ENCODE peak calls at places on chromosomes 13 and 19, in ten cellular contexts. X, V, U, R, P, H, I, O, M and D are unnamed samples.

GRCh38 chr19:52691737-52692136 is 43.1 kb downstream of the ZNF611 start:
- DNase-seq in R (peak; percentile 61), H (no peak), M (no peak), V (no peak), P (no peak), U (no peak), I (no peak), X (no peak), O (no peak), D (no peak)

GRCh38 chr13:43766766-43767165 is 20.0 kb downstream of the ENOX1 start:
- DNase-seq in U (no peak), O (peak; percentile 79), X (no peak), V (peak; percentile 49), H (no peak), R (no peak), I (no peak), P (no peak), M (no peak), D (no peak)

GRCh38 chr13:51234676-51235075 is 12.5 kb downstream of the FAM124A start:
- DNase-seq in R (no peak), U (no peak), P (no peak), M (no peak), H (no peak), X (no peak), O (no peak), I (no peak), V (no peak), D (no peak)

GRCh38 chr13:55745828-55746227 is 1394.9 kb upstream of the PRR20A start:
- DNase-seq in I (no peak), R (no peak), M (no peak), V (no peak), X (no peak), H (no peak), P (no peak), O (no peak), U (no peak), D (no peak)

GRCh38 chr19:16593181-16593580 is 21.0 kb upstream of the SLC35E1 start:
- DNase-seq in O (no peak), X (no peak), R (no peak), I (no peak), P (peak; percentile 5), H (no peak), U (no peak), V (no peak), M (no peak), D (no peak)

GRCh38 chr19:55683449-55684261 is 8.6 kb downstream of the EPN1 start:
- DNase-seq in H (no peak), M (no peak), I (no peak), U (no peak), R (no peak), V (no peak), O (no peak), P (peak; percentile 25), X (no peak), D (no peak)

GRCh38 chr19:12944064-12944674 is 1.5 kb upstream of the RAD23A start:
- DNase-seq in V (no peak), I (no peak), O (no peak), X (no peak), R (no peak), M (no peak), U (no peak), P (no peak), H (no peak), D (no peak)

GRCh38 chr19:27971071-27971470 is 1241.9 kb downstream of the UQCRFS1 start:
- DNase-seq in I (no peak), M (no peak), P (no peak), O (peak; percentile 32), V (no peak), R (peak; percentile 95), U (no peak), H (no peak), X (no peak), D (no peak)

GRCh38 chr19:7386308-7386707 is 37.6 kb downstream of the ARHGEF18 start:
- DNase-seq in R (peak; percentile 59), U (no peak), X (no peak), P (no peak), M (no peak), V (no peak), H (no peak), O (no peak), I (no peak), D (no peak)

DNA sequence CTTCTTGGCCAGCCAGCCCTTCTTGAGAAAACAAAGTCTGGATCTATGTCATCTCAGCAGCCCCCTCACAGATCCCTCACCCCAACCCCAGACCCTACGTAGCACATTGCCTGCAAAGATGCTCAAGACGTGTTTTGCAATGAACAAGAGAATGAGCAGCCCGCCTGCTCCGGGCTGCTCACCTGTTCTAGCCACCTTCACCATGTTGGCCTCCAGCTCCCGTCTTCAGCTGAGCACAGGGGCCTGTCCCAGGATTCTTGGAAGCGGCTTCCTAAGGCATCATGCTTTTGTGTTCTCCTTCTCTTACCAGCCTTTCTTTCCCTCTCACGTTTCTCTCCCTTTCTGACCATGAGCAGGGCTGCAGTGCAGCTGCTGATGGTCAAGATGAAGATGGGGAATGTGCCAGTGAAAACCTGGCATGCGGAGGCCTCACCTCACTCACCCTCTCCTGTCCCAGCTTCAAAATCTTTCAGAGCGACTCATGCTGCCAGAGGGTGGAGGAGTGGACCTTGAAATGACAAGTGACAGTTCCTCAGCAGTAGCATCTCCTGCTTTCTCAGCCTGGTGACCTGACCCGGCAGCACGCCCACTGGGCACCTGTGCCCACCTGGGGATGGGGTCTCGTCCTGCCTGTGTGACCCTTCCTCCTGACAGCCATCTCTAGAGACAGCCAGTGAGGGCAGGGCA is 46.1 kb downstream of the RFX2 start:
- DNase-seq in U (no peak), V (peak; percentile 20), I (no peak), R (peak; percentile 83), O (no peak), P (no peak), M (no peak), X (no peak), H (no peak), D (no peak)
- H3K4me1 ChIP-seq in U (peaks cover 37% of the 10 kb centered on the region), V (peaks cover 54% of the 10 kb centered on the region), I (peaks cover 46% of the 10 kb centered on the region), R (peaks cover 6% of the 10 kb centered on the region), O (no peaks in the 10 kb centered on the region), P (peaks cover 57% of the 10 kb centered on the region), M (peaks cover 65% of the 10 kb centered on the region), X (peaks cover 3% of the 10 kb centered on the region), H (no peaks in the 10 kb centered on the region), D (peaks cover 49% of the 10 kb centered on the region)

DNA sequence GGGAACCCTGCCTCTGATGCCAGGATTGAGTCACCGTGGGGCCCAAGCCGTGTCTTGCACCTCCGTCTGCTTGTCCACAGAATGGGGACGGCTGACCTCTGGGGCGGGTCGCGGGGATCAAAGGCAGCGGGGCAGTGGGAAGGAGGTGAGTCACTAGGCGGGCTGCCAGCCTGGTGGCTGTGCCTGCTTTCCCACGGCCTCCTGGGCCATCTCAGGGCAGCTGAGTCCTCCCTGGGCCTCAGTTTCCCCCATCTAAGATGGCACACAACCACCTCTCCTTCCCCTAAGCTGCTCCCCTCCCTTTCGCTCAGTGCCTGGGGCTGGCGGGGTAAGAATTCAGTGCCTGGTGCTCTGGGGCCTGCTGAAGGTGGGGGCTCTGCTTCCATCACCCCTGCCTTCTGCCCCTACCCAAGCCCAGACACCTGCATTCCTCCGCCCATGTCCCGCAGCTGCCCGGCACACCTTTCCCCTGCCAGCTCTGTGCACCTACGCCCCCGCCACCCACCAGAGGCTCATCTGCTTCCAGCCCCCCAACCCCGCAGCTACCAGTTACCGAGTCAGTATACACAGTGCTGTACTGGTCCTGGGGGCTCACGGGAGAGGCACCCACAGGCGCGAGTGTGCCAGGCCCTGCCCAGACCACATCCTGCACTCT is 3.5 kb downstream of the MKNK2 start:
- DNase-seq in M (peak; percentile 64), X (peak; percentile 89), U (peak; percentile 38), O (no peak), R (no peak), P (peak; percentile 92), H (peak; percentile 86), I (no peak), V (no peak), D (no peak)
- H3K4me1 ChIP-seq in M (peaks cover 83% of the 10 kb centered on the region), X (no peaks in the 10 kb centered on the region), U (peaks cover 80% of the 10 kb centered on the region), O (peaks cover 12% of the 10 kb centered on the region), R (peaks cover 2% of the 10 kb centered on the region), P (peaks cover 57% of the 10 kb centered on the region), H (no peaks in the 10 kb centered on the region), I (peaks cover 85% of the 10 kb centered on the region), V (peaks cover 82% of the 10 kb centered on the region), D (peaks cover 82% of the 10 kb centered on the region)

DNA sequence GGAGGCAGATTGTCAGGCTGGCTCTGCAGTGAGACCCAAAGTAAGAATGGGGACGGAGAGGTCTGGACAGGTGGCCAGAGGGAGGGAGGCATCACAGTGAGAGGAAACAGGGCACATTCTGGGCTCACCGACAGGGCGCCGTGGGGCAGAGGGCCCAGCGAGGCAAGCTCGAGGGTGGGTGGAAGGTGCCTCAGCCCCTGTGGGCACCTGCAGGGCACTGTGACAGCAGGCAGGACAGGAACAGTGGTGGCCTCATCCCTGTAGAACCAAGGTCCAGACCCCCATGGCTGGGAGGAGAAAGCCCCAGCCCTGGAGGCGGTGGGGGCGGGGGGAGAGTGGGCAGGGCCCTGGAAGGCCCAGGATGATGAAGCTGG is 27.7 kb downstream of the PIP5K1C start:
- DNase-seq in M (no peak), R (no peak), V (no peak), H (no peak), U (no peak), I (no peak), X (no peak), O (no peak), P (no peak), D (no peak)
- H3K4me1 ChIP-seq in M (peaks cover 53% of the 10 kb centered on the region), R (peaks cover 2% of the 10 kb centered on the region), V (peaks cover 48% of the 10 kb centered on the region), H (no peaks in the 10 kb centered on the region), U (peaks cover 11% of the 10 kb centered on the region), I (peaks cover 22% of the 10 kb centered on the region), X (no peaks in the 10 kb centered on the region), O (peaks cover 13% of the 10 kb centered on the region), P (peaks cover 13% of the 10 kb centered on the region), D (peaks cover 13% of the 10 kb centered on the region)

GRCh38 chr13:45327253-45327954 is 13.6 kb downstream of the TPT1 start:
- DNase-seq in I (no peak), R (no peak), O (no peak), H (no peak), P (no peak), V (no peak), X (no peak), M (no peak), U (no peak), D (no peak)

GRCh38 chr13:45325806-45326205 is 15.2 kb downstream of the TPT1 start:
- DNase-seq in U (no peak), X (no peak), H (no peak), O (peak; percentile 84), P (no peak), M (peak; percentile 69), R (no peak), I (no peak), V (peak; percentile 72), D (no peak)

GRCh38 chr13:45331123-45331619 is 9.8 kb downstream of the TPT1 start:
- DNase-seq in H (no peak), I (no peak), R (no peak), V (no peak), M (no peak), P (no peak), U (no peak), O (no peak), X (no peak), D (no peak)

GRCh38 chr13:45331981-45332830 is 8.8 kb downstream of the TPT1 start:
- DNase-seq in V (no peak), H (no peak), I (no peak), P (no peak), R (no peak), U (no peak), O (no peak), X (no peak), M (peak; percentile 40), D (no peak)

DNA sequence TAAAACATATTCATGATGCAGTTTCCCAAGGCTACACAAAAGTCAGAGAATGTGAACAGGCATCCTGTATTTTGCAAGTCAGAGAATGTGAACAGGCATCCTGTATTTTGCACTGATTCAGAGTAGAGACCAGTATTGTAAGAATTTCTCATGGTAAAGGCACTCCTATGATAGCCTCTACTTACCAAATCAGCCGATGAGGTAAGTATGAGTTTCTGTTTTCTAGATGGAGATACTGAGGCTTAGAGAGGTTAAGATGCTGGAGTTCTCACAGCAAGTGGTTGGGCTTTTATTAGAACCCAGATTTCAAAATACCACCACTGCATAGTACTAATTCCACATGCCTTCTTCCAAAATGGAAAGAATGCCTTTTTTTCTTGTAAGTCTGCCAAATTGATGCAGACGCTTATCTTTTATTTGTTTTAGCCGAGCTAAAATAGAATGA is 12.3 kb downstream of the TPT1 start:
- DNase-seq in I (no peak), H (no peak), O (no peak), U (no peak), R (no peak), P (no peak), V (no peak), M (no peak), X (no peak), D (no peak)
- H3K4me1 ChIP-seq in I (peaks cover 32% of the 10 kb centered on the region), H (no peaks in the 10 kb centered on the region), O (peaks cover 20% of the 10 kb centered on the region), U (peaks cover 35% of the 10 kb centered on the region), R (peaks cover 1% of the 10 kb centered on the region), P (peaks cover 14% of the 10 kb centered on the region), V (peaks cover 49% of the 10 kb centered on the region), M (peaks cover 30% of the 10 kb centered on the region), X (peaks cover 7% of the 10 kb centered on the region), D (peaks cover 67% of the 10 kb centered on the region)